ENCODE peak calls at places on chromosomes 13 and 19, in nine cellular contexts. R, I, N, L, T, S, D, M and B are unnamed samples.

GRCh38 chr13:50375792-50376191 is 360.5 kb downstream of the KCNRG start:
- DNase-seq in R (no peak), I (no peak), N (no peak), L (no peak), T (no peak), S (no peak), D (no peak), M (no peak), B (no peak)

GRCh38 chr19:46697142-46697960 is 19.6 kb downstream of the PRKD2 start:
- DNase-seq in R (peak), I (no peak), N (peak), L (peak), T (peak), S (no peak), D (no peak), M (no peak), B (no peak)

GRCh38 chr19:45049073-45049736 is 10.4 kb downstream of the CLASRP start:
- DNase-seq in R (no peak), I (no peak), N (peak), L (no peak), T (no peak), S (no peak), D (no peak), M (no peak), B (no peak)

GRCh38 chr13:41065098-41065497 is 3.8 kb downstream of the WBP4 start:
- DNase-seq in R (no peak), I (no peak), N (no peak), L (no peak), T (no peak), S (no peak), D (no peak), M (no peak), B (no peak)

GRCh38 chr19:40445945-40446784 is 2.0 kb upstream of the SERTAD3 start:
- DNase-seq in R (no peak), I (no peak), N (no peak), L (no peak), T (no peak), S (no peak), D (no peak), M (no peak), B (no peak)

GRCh38 chr19:12052571-12053169 is at the start of gene ZNF878:
- DNase-seq in R (peak), I (peak), N (peak), L (no peak), T (peak), S (no peak), D (peak), M (peak), B (peak)

GRCh38 chr13:101611491-101612475 is 159.3 kb downstream of the ITGBL1 start:
- DNase-seq in R (no peak), I (no peak), N (no peak), L (no peak), T (no peak), S (no peak), D (no peak), M (no peak), B (no peak)

GRCh38 chr19:36850646-36851442 is at the start of gene ZNF345:
- DNase-seq in R (peak), I (peak), N (peak), L (peak), T (peak), S (peak), D (peak), M (peak), B (peak)

GRCh38 chr19:48090281-48090802 is 20.3 kb downstream of the PLA2G4C start:
- DNase-seq in R (no peak), I (no peak), N (no peak), L (no peak), T (no peak), S (no peak), D (no peak), M (no peak), B (no peak)

GRCh38 chr19:58182577-58182988 is 278 bp upstream of the ZNF274 start:
- DNase-seq in R (no peak), I (no peak), N (no peak), L (no peak), T (no peak), S (peak), D (peak), M (no peak), B (no peak)

GRCh38 chr13:98103531-98103930 is 39.4 kb upstream of the FARP1 start:
- DNase-seq in R (no peak), I (no peak), N (no peak), L (no peak), T (no peak), S (no peak), D (no peak), M (no peak), B (no peak)

GRCh38 chr19:3363841-3364500 is 2.4 kb upstream of the NFIC start:
- DNase-seq in R (no peak), I (no peak), N (no peak), L (no peak), T (no peak), S (no peak), D (no peak), M (no peak), B (no peak)

GRCh38 chr19:42280761-42281174 is 11.7 kb downstream of the CIC start:
- DNase-seq in R (peak), I (no peak), N (no peak), L (no peak), T (peak), S (no peak), D (no peak), M (no peak), B (no peak)

GRCh38 chr13:79874396-79875360 is 393.7 kb downstream of the NDFIP2 start:
- DNase-seq in R (no peak), I (no peak), N (no peak), L (no peak), T (no peak), S (no peak), D (no peak), M (no peak), B (no peak)

GRCh38 chr13:102233566-102234208 is 168.2 kb downstream of the FGF14 start:
- DNase-seq in R (no peak), I (no peak), N (no peak), L (no peak), T (no peak), S (no peak), D (no peak), M (no peak), B (no peak)

GRCh38 chr19:45765365-45766292 is 3.4 kb downstream of the SIX5 start:
- DNase-seq in R (peak), I (no peak), N (peak), L (no peak), T (no peak), S (no peak), D (no peak), M (no peak), B (no peak)

GRCh38 chr19:41480336-41480735 is 37.4 kb downstream of the ERICH4 start:
- DNase-seq in R (no peak), I (no peak), N (no peak), L (no peak), T (no peak), S (no peak), D (no peak), M (no peak), B (no peak)

GRCh38 chr19:36115453-36116343 is at the start of gene TBCB:
- DNase-seq in R (no peak), I (no peak), N (peak), L (peak), T (peak), S (peak), D (peak), M (no peak), B (no peak)

GRCh38 chr19:46975918-46976782 is 43.5 kb upstream of the NPAS1 start:
- DNase-seq in R (peak), I (no peak), N (peak), L (no peak), T (peak), S (no peak), D (no peak), M (no peak), B (no peak)